ENCODE peak calls at places on chromosomes 12 and 14, in nine cellular contexts. One of them, this sample, is unnamed.

GRCh38 chr12:102350070-102350469 is 130.3 kb downstream of the IGF1 start:
- DNase-seq in cardiac muscle cell: no peak
- DNase-seq in WTC11: no peak
- DNase-seq in OCI-LY7: no peak
- DNase-seq in neural crest cell: no peak
- DNase-seq in thoracic aorta: no peak
- DNase-seq in heart left ventricle: no peak
- DNase-seq in endothelial cell: no peak
- DNase-seq in PC-9: no peak
- DNase-seq in this sample: no peak

GRCh38 chr12:124004233-124004875 is 31.3 kb downstream of the ZNF664 start:
- DNase-seq in WTC11: no peak
- DNase-seq in cardiac muscle cell: no peak
- DNase-seq in thoracic aorta: no peak
- DNase-seq in endothelial cell: no peak
- DNase-seq in OCI-LY7: no peak
- DNase-seq in PC-9: no peak
- DNase-seq in heart left ventricle: no peak
- DNase-seq in neural crest cell: no peak
- DNase-seq in this sample: no peak

GRCh38 chr14:101705733-101706508 is 55.6 kb upstream of the PPP2R5C start:
- DNase-seq in OCI-LY7: no peak
- DNase-seq in WTC11: peak; percentile 52
- DNase-seq in neural crest cell: no peak
- DNase-seq in cardiac muscle cell: peak; percentile 39
- DNase-seq in thoracic aorta: no peak
- DNase-seq in PC-9: peak; percentile 61
- DNase-seq in heart left ventricle: peak; percentile 90
- DNase-seq in endothelial cell: no peak
- DNase-seq in this sample: peak; percentile 87

GRCh38 chr14:60512952-60513554 is 4.1 kb downstream of the SIX6 start:
- DNase-seq in PC-9: no peak
- DNase-seq in endothelial cell: no peak
- DNase-seq in heart left ventricle: no peak
- DNase-seq in OCI-LY7: no peak
- DNase-seq in neural crest cell: no peak
- DNase-seq in thoracic aorta: no peak
- DNase-seq in cardiac muscle cell: no peak
- DNase-seq in WTC11: peak; percentile 52
- DNase-seq in this sample: no peak

GRCh38 chr14:77511486-77512162 is 13.0 kb upstream of the ISM2 start:
- DNase-seq in cardiac muscle cell: no peak
- DNase-seq in WTC11: no peak
- DNase-seq in thoracic aorta: no peak
- DNase-seq in heart left ventricle: no peak
- DNase-seq in PC-9: no peak
- DNase-seq in endothelial cell: no peak
- DNase-seq in OCI-LY7: no peak
- DNase-seq in neural crest cell: no peak
- DNase-seq in this sample: no peak

GRCh38 chr12:89135976-89136634 is 216.2 kb downstream of the DUSP6 start:
- DNase-seq in OCI-LY7: no peak
- DNase-seq in WTC11: no peak
- DNase-seq in endothelial cell: no peak
- DNase-seq in PC-9: peak; percentile 46
- DNase-seq in heart left ventricle: no peak
- DNase-seq in thoracic aorta: no peak
- DNase-seq in cardiac muscle cell: no peak
- DNase-seq in neural crest cell: no peak
- DNase-seq in this sample: no peak

GRCh38 chr12:23482571-23482970 is 466.9 kb downstream of the SOX5 start:
- DNase-seq in cardiac muscle cell: no peak
- DNase-seq in OCI-LY7: no peak
- DNase-seq in PC-9: no peak
- DNase-seq in thoracic aorta: no peak
- DNase-seq in endothelial cell: no peak
- DNase-seq in neural crest cell: no peak
- DNase-seq in heart left ventricle: no peak
- DNase-seq in WTC11: no peak
- DNase-seq in this sample: no peak

GRCh38 chr14:98711453-98711852 is 560.5 kb downstream of the BCL11B start:
- DNase-seq in heart left ventricle: no peak
- DNase-seq in OCI-LY7: no peak
- DNase-seq in PC-9: no peak
- DNase-seq in neural crest cell: no peak
- DNase-seq in endothelial cell: no peak
- DNase-seq in cardiac muscle cell: no peak
- DNase-seq in thoracic aorta: no peak
- DNase-seq in WTC11: no peak
- DNase-seq in this sample: no peak

GRCh38 chr14:68793734-68794129 is 865 bp upstream of the ZFP36L1 start:
- DNase-seq in endothelial cell: no peak
- DNase-seq in OCI-LY7: peak; percentile 72
- DNase-seq in thoracic aorta: no peak
- DNase-seq in cardiac muscle cell: no peak
- DNase-seq in neural crest cell: no peak
- DNase-seq in heart left ventricle: no peak
- DNase-seq in WTC11: no peak
- DNase-seq in PC-9: no peak
- DNase-seq in this sample: no peak

GRCh38 chr12:121794532-121795028 is 1.1 kb upstream of the RHOF start:
- DNase-seq in PC-9: no peak
- DNase-seq in neural crest cell: no peak
- DNase-seq in endothelial cell: no peak
- DNase-seq in OCI-LY7: no peak
- DNase-seq in heart left ventricle: peak; percentile 76
- DNase-seq in WTC11: no peak
- DNase-seq in thoracic aorta: no peak
- DNase-seq in cardiac muscle cell: no peak
- DNase-seq in this sample: no peak

GRCh38 chr12:90576707-90577106 is 378.3 kb downstream of the CCER1 start:
- DNase-seq in neural crest cell: no peak
- DNase-seq in endothelial cell: no peak
- DNase-seq in PC-9: no peak
- DNase-seq in cardiac muscle cell: no peak
- DNase-seq in OCI-LY7: no peak
- DNase-seq in thoracic aorta: no peak
- DNase-seq in heart left ventricle: no peak
- DNase-seq in WTC11: no peak
- DNase-seq in this sample: no peak

GRCh38 chr12:81257952-81258551 is 180.2 kb downstream of the ACSS3 start:
- DNase-seq in heart left ventricle: no peak
- DNase-seq in OCI-LY7: peak; percentile 24
- DNase-seq in cardiac muscle cell: peak; percentile 32
- DNase-seq in neural crest cell: no peak
- DNase-seq in WTC11: no peak
- DNase-seq in endothelial cell: peak; percentile 26
- DNase-seq in PC-9: peak; percentile 40
- DNase-seq in thoracic aorta: no peak
- DNase-seq in this sample: no peak

GRCh38 chr12:32603858-32604257 is 75.2 kb upstream of the DNM1L start:
- DNase-seq in thoracic aorta: no peak
- DNase-seq in neural crest cell: no peak
- DNase-seq in WTC11: no peak
- DNase-seq in PC-9: no peak
- DNase-seq in cardiac muscle cell: no peak
- DNase-seq in heart left ventricle: no peak
- DNase-seq in endothelial cell: no peak
- DNase-seq in OCI-LY7: no peak
- DNase-seq in this sample: no peak

GRCh38 chr12:128906485-128907137 is 53.3 kb downstream of the GLT1D1 start:
- DNase-seq in thoracic aorta: no peak
- DNase-seq in cardiac muscle cell: no peak
- DNase-seq in WTC11: no peak
- DNase-seq in endothelial cell: no peak
- DNase-seq in PC-9: no peak
- DNase-seq in OCI-LY7: no peak
- DNase-seq in neural crest cell: no peak
- DNase-seq in heart left ventricle: no peak
- DNase-seq in this sample: no peak

GRCh38 chr12:128908254-128908653 is 55.0 kb downstream of the GLT1D1 start:
- DNase-seq in heart left ventricle: no peak
- DNase-seq in neural crest cell: no peak
- DNase-seq in OCI-LY7: no peak
- DNase-seq in WTC11: no peak
- DNase-seq in thoracic aorta: no peak
- DNase-seq in cardiac muscle cell: no peak
- DNase-seq in PC-9: no peak
- DNase-seq in endothelial cell: no peak
- DNase-seq in this sample: no peak

GRCh38 chr12:128903231-128903630 is 50.0 kb downstream of the GLT1D1 start:
- DNase-seq in endothelial cell: no peak
- DNase-seq in neural crest cell: no peak
- DNase-seq in thoracic aorta: no peak
- DNase-seq in cardiac muscle cell: no peak
- DNase-seq in WTC11: no peak
- DNase-seq in PC-9: no peak
- DNase-seq in heart left ventricle: no peak
- DNase-seq in OCI-LY7: no peak
- DNase-seq in this sample: no peak

GRCh38 chr12:128909653-128910052 is 56.4 kb downstream of the GLT1D1 start:
- DNase-seq in heart left ventricle: no peak
- DNase-seq in PC-9: no peak
- DNase-seq in thoracic aorta: no peak
- DNase-seq in endothelial cell: no peak
- DNase-seq in neural crest cell: no peak
- DNase-seq in WTC11: no peak
- DNase-seq in OCI-LY7: no peak
- DNase-seq in cardiac muscle cell: no peak
- DNase-seq in this sample: no peak

GRCh38 chr12:128905003-128905544 is 51.8 kb downstream of the GLT1D1 start:
- DNase-seq in PC-9: no peak
- DNase-seq in WTC11: no peak
- DNase-seq in endothelial cell: no peak
- DNase-seq in thoracic aorta: no peak
- DNase-seq in cardiac muscle cell: no peak
- DNase-seq in OCI-LY7: no peak
- DNase-seq in heart left ventricle: no peak
- DNase-seq in neural crest cell: no peak
- DNase-seq in this sample: no peak
- TF ChIP-seq CTCF in PC-9: no peak
- TF ChIP-seq CTCF in WTC11: no peak
- TF ChIP-seq CTCF in endothelial cell: no peak
- TF ChIP-seq CTCF in thoracic aorta: no peak
- TF ChIP-seq CTCF in cardiac muscle cell: no peak
- TF ChIP-seq CTCF in OCI-LY7: no peak
- TF ChIP-seq CTCF in heart left ventricle: no peak
- TF ChIP-seq CTCF in neural crest cell: no peak
- TF ChIP-seq CTCF in this sample: no peak

GRCh38 chr12:63319386-63319785 is 168.4 kb upstream of the AVPR1A start:
- DNase-seq in cardiac muscle cell: peak; percentile 3
- DNase-seq in heart left ventricle: no peak
- DNase-seq in WTC11: no peak
- DNase-seq in endothelial cell: no peak
- DNase-seq in OCI-LY7: no peak
- DNase-seq in thoracic aorta: no peak
- DNase-seq in PC-9: no peak
- DNase-seq in neural crest cell: no peak
- DNase-seq in this sample: no peak
- TF ChIP-seq CTCF in cardiac muscle cell: no peak
- TF ChIP-seq CTCF in heart left ventricle: no peak
- TF ChIP-seq CTCF in WTC11: no peak
- TF ChIP-seq CTCF in endothelial cell: no peak
- TF ChIP-seq CTCF in OCI-LY7: no peak
- TF ChIP-seq CTCF in thoracic aorta: no peak
- TF ChIP-seq CTCF in PC-9: no peak
- TF ChIP-seq CTCF in neural crest cell: no peak
- TF ChIP-seq CTCF in this sample: no peak

GRCh38 chr12:17976202-17976601 is 113.8 kb downstream of the RERGL start:
- DNase-seq in WTC11: peak; percentile 65
- DNase-seq in OCI-LY7: no peak
- DNase-seq in thoracic aorta: no peak
- DNase-seq in heart left ventricle: no peak
- DNase-seq in cardiac muscle cell: peak; percentile 31
- DNase-seq in endothelial cell: peak; percentile 41
- DNase-seq in PC-9: no peak
- DNase-seq in neural crest cell: no peak
- DNase-seq in this sample: no peak
- TF ChIP-seq CTCF in WTC11: peak; percentile 52
- TF ChIP-seq CTCF in OCI-LY7: peak; percentile 53
- TF ChIP-seq CTCF in thoracic aorta: no peak
- TF ChIP-seq CTCF in heart left ventricle: no peak
- TF ChIP-seq CTCF in cardiac muscle cell: no peak
- TF ChIP-seq CTCF in endothelial cell: peak; percentile 32
- TF ChIP-seq CTCF in PC-9: peak; percentile 33
- TF ChIP-seq CTCF in neural crest cell: peak; percentile 55
- TF ChIP-seq CTCF in this sample: no peak

GRCh38 chr12:68788554-68789143 is 19.3 kb upstream of the MDM2 start:
- DNase-seq in neural crest cell: no peak
- DNase-seq in WTC11: no peak
- DNase-seq in heart left ventricle: no peak
- DNase-seq in thoracic aorta: no peak
- DNase-seq in endothelial cell: no peak
- DNase-seq in OCI-LY7: no peak
- DNase-seq in PC-9: no peak
- DNase-seq in cardiac muscle cell: no peak
- DNase-seq in this sample: no peak

GRCh38 chr12:68785358-68785757 is 22.6 kb upstream of the MDM2 start:
- DNase-seq in neural crest cell: no peak
- DNase-seq in PC-9: no peak
- DNase-seq in endothelial cell: no peak
- DNase-seq in WTC11: no peak
- DNase-seq in OCI-LY7: no peak
- DNase-seq in thoracic aorta: no peak
- DNase-seq in cardiac muscle cell: no peak
- DNase-seq in heart left ventricle: no peak
- DNase-seq in this sample: no peak

GRCh38 chr12:68789144-68789878 is 18.7 kb upstream of the MDM2 start:
- DNase-seq in PC-9: no peak
- DNase-seq in cardiac muscle cell: no peak
- DNase-seq in WTC11: no peak
- DNase-seq in endothelial cell: no peak
- DNase-seq in thoracic aorta: no peak
- DNase-seq in neural crest cell: no peak
- DNase-seq in OCI-LY7: no peak
- DNase-seq in heart left ventricle: no peak
- DNase-seq in this sample: no peak

GRCh38 chr12:68785823-68786222 is 22.2 kb upstream of the MDM2 start:
- DNase-seq in endothelial cell: no peak
- DNase-seq in neural crest cell: no peak
- DNase-seq in heart left ventricle: no peak
- DNase-seq in WTC11: no peak
- DNase-seq in cardiac muscle cell: no peak
- DNase-seq in PC-9: no peak
- DNase-seq in thoracic aorta: no peak
- DNase-seq in OCI-LY7: no peak
- DNase-seq in this sample: no peak

DNA sequence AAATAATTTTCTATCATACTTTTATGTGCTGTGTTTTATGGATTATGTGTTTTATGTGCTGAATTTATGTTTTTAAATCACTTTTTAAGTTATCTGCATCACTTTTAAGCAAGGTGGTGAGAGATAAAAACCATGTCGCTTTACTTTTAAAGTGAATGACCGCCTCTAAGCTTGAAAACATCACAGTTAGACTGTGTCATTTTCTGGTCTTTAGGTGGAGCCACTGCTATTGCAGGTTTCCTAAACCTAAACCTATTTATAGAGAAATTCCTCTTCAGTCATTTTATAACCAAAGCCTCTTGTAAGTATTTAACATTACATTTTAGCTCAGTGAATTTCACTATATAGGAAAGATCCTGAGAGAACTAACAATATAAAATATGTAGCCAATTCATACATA is 21.0 kb upstream of the MDM2 start:
- DNase-seq in thoracic aorta: no peak
- DNase-seq in endothelial cell: no peak
- DNase-seq in cardiac muscle cell: no peak
- DNase-seq in heart left ventricle: no peak
- DNase-seq in neural crest cell: no peak
- DNase-seq in PC-9: no peak
- DNase-seq in WTC11: no peak
- DNase-seq in OCI-LY7: no peak
- DNase-seq in this sample: no peak
- TF ChIP-seq CTCF in thoracic aorta: no peak
- TF ChIP-seq CTCF in endothelial cell: no peak
- TF ChIP-seq CTCF in cardiac muscle cell: no peak
- TF ChIP-seq CTCF in heart left ventricle: no peak
- TF ChIP-seq CTCF in neural crest cell: no peak
- TF ChIP-seq CTCF in PC-9: no peak
- TF ChIP-seq CTCF in WTC11: no peak
- TF ChIP-seq CTCF in OCI-LY7: peak; percentile 65
- TF ChIP-seq CTCF in this sample: no peak